ENCODE peak calls at places on chromosomes 2 and 18, in six cellular contexts. One of them, this sample, is unnamed.

GRCh38 chr2:137947714-137948336 is 16.4 kb upstream of the HNMT start:
- DNase-seq in kidney epithelial cell: no peak
- DNase-seq in HCT116: peak; percentile 59
- DNase-seq in stomach: peak; percentile 78
- DNase-seq in CD8-positive, alpha-beta T cell: no peak
- DNase-seq in left lung: no peak
- DNase-seq in this sample: no peak

GRCh38 chr2:238113611-238114010 is 13.5 kb downstream of the ESPNL start:
- DNase-seq in kidney epithelial cell: no peak
- DNase-seq in HCT116: no peak
- DNase-seq in stomach: no peak
- DNase-seq in CD8-positive, alpha-beta T cell: no peak
- DNase-seq in left lung: peak; percentile 58
- DNase-seq in this sample: no peak

GRCh38 chr2:181673178-181673577 is 7.1 kb downstream of the NEUROD1 start:
- DNase-seq in kidney epithelial cell: no peak
- DNase-seq in HCT116: no peak
- DNase-seq in stomach: no peak
- DNase-seq in CD8-positive, alpha-beta T cell: no peak
- DNase-seq in left lung: no peak
- DNase-seq in this sample: no peak

GRCh38 chr2:219104107-219105050 is 43.7 kb upstream of the IHH start:
- DNase-seq in kidney epithelial cell: no peak
- DNase-seq in HCT116: peak; percentile 33
- DNase-seq in stomach: no peak
- DNase-seq in CD8-positive, alpha-beta T cell: no peak
- DNase-seq in left lung: no peak
- DNase-seq in this sample: peak; percentile 40

GRCh38 chr2:174331731-174332606 is 2.8 kb upstream of the SP9 start:
- DNase-seq in kidney epithelial cell: no peak
- DNase-seq in HCT116: no peak
- DNase-seq in stomach: no peak
- DNase-seq in CD8-positive, alpha-beta T cell: no peak
- DNase-seq in left lung: no peak
- DNase-seq in this sample: no peak

GRCh38 chr2:66506265-66506664 is 71.3 kb downstream of the MEIS1 start:
- DNase-seq in kidney epithelial cell: no peak
- DNase-seq in HCT116: no peak
- DNase-seq in stomach: no peak
- DNase-seq in CD8-positive, alpha-beta T cell: no peak
- DNase-seq in left lung: no peak
- DNase-seq in this sample: no peak

GRCh38 chr18:22505136-22505535 is 87.4 kb upstream of the CTAGE1 start:
- DNase-seq in kidney epithelial cell: no peak
- DNase-seq in HCT116: no peak
- DNase-seq in stomach: no peak
- DNase-seq in CD8-positive, alpha-beta T cell: no peak
- DNase-seq in left lung: no peak
- DNase-seq in this sample: peak; percentile 58

GRCh38 chr2:6741229-6741628 is 124.5 kb downstream of the CMPK2 start:
- DNase-seq in kidney epithelial cell: no peak
- DNase-seq in HCT116: no peak
- DNase-seq in stomach: no peak
- DNase-seq in CD8-positive, alpha-beta T cell: no peak
- DNase-seq in left lung: no peak
- DNase-seq in this sample: no peak

GRCh38 chr2:25514043-25514627 is 159.2 kb downstream of the DTNB start:
- DNase-seq in kidney epithelial cell: no peak
- DNase-seq in HCT116: no peak
- DNase-seq in stomach: no peak
- DNase-seq in CD8-positive, alpha-beta T cell: no peak
- DNase-seq in left lung: no peak
- DNase-seq in this sample: no peak

GRCh38 chr2:37365669-37366068 is 21.2 kb downstream of the QPCT start:
- DNase-seq in kidney epithelial cell: no peak
- DNase-seq in HCT116: no peak
- DNase-seq in stomach: no peak
- DNase-seq in CD8-positive, alpha-beta T cell: no peak
- DNase-seq in left lung: no peak
- DNase-seq in this sample: no peak

GRCh38 chr2:149084924-149085795 is 46.7 kb downstream of the LYPD6B start:
- DNase-seq in kidney epithelial cell: no peak
- DNase-seq in HCT116: no peak
- DNase-seq in stomach: no peak
- DNase-seq in CD8-positive, alpha-beta T cell: no peak
- DNase-seq in left lung: no peak
- DNase-seq in this sample: no peak

GRCh38 chr18:13725566-13726227 is 661 bp downstream of the FAM210A start:
- DNase-seq in kidney epithelial cell: no peak
- DNase-seq in HCT116: no peak
- DNase-seq in stomach: no peak
- DNase-seq in CD8-positive, alpha-beta T cell: peak; percentile 49
- DNase-seq in left lung: no peak
- DNase-seq in this sample: no peak

GRCh38 chr2:28206786-28207185 is 185.9 kb upstream of the FOSL2 start:
- DNase-seq in kidney epithelial cell: no peak
- DNase-seq in HCT116: no peak
- DNase-seq in stomach: no peak
- DNase-seq in CD8-positive, alpha-beta T cell: no peak
- DNase-seq in left lung: no peak
- DNase-seq in this sample: no peak

GRCh38 chr2:157746234-157746950 is 117.7 kb upstream of the ACVR1C start:
- DNase-seq in kidney epithelial cell: peak; percentile 42
- DNase-seq in HCT116: no peak
- DNase-seq in stomach: no peak
- DNase-seq in CD8-positive, alpha-beta T cell: no peak
- DNase-seq in left lung: no peak
- DNase-seq in this sample: no peak

GRCh38 chr2:127733816-127734537 is 32.7 kb downstream of the SFT2D3 start:
- DNase-seq in kidney epithelial cell: no peak
- DNase-seq in HCT116: no peak
- DNase-seq in stomach: no peak
- DNase-seq in CD8-positive, alpha-beta T cell: no peak
- DNase-seq in left lung: no peak
- DNase-seq in this sample: peak; percentile 23

GRCh38 chr2:18991177-18992168 is 366.9 kb downstream of the OSR1 start:
- DNase-seq in kidney epithelial cell: no peak
- DNase-seq in HCT116: no peak
- DNase-seq in stomach: peak; percentile 84
- DNase-seq in CD8-positive, alpha-beta T cell: no peak
- DNase-seq in left lung: peak; percentile 37
- DNase-seq in this sample: peak; percentile 66

GRCh38 chr2:233846387-233847247 is 7.7 kb downstream of the HJURP start:
- DNase-seq in kidney epithelial cell: no peak
- DNase-seq in HCT116: no peak
- DNase-seq in stomach: peak; percentile 24
- DNase-seq in CD8-positive, alpha-beta T cell: no peak
- DNase-seq in left lung: no peak
- DNase-seq in this sample: no peak
- H3K36me3 ChIP-seq in kidney epithelial cell: peaks cover 3% of the 10 kb centered on the region
- H3K36me3 ChIP-seq in HCT116: peaks cover 96% of the 10 kb centered on the region
- H3K36me3 ChIP-seq in stomach: no peaks in the 10 kb centered on the region
- H3K36me3 ChIP-seq in CD8-positive, alpha-beta T cell: no peaks in the 10 kb centered on the region
- H3K36me3 ChIP-seq in left lung: no peaks in the 10 kb centered on the region
- H3K36me3 ChIP-seq in this sample: peaks cover 2% of the 10 kb centered on the region

GRCh38 chr2:73295751-73296400 is 2.5 kb upstream of the EGR4 start:
- DNase-seq in kidney epithelial cell: no peak
- DNase-seq in HCT116: no peak
- DNase-seq in stomach: no peak
- DNase-seq in CD8-positive, alpha-beta T cell: no peak
- DNase-seq in left lung: no peak
- DNase-seq in this sample: no peak
- H3K27me3 ChIP-seq in kidney epithelial cell: peaks cover 54% of the 10 kb centered on the region
- H3K27me3 ChIP-seq in HCT116: peaks cover 17% of the 10 kb centered on the region
- H3K27me3 ChIP-seq in stomach: peaks cover 58% of the 10 kb centered on the region
- H3K27me3 ChIP-seq in CD8-positive, alpha-beta T cell: peaks cover 34% of the 10 kb centered on the region
- H3K27me3 ChIP-seq in left lung: peaks cover 81% of the 10 kb centered on the region
- H3K27me3 ChIP-seq in this sample: peaks cover 44% of the 10 kb centered on the region

GRCh38 chr2:120959426-120959825 is 223.8 kb downstream of the GLI2 start:
- DNase-seq in kidney epithelial cell: no peak
- DNase-seq in HCT116: no peak
- DNase-seq in stomach: no peak
- DNase-seq in CD8-positive, alpha-beta T cell: no peak
- DNase-seq in left lung: peak; percentile 71
- DNase-seq in this sample: no peak

GRCh38 chr2:120960994-120961393 is 225.3 kb downstream of the GLI2 start:
- DNase-seq in kidney epithelial cell: no peak
- DNase-seq in HCT116: no peak
- DNase-seq in stomach: no peak
- DNase-seq in CD8-positive, alpha-beta T cell: no peak
- DNase-seq in left lung: no peak
- DNase-seq in this sample: no peak

GRCh38 chr2:120963997-120964396 is 228.3 kb downstream of the GLI2 start:
- DNase-seq in kidney epithelial cell: no peak
- DNase-seq in HCT116: no peak
- DNase-seq in stomach: no peak
- DNase-seq in CD8-positive, alpha-beta T cell: no peak
- DNase-seq in left lung: peak; percentile 13
- DNase-seq in this sample: no peak

GRCh38 chr2:120958623-120959366 is 223.1 kb downstream of the GLI2 start:
- DNase-seq in kidney epithelial cell: no peak
- DNase-seq in HCT116: no peak
- DNase-seq in stomach: no peak
- DNase-seq in CD8-positive, alpha-beta T cell: no peak
- DNase-seq in left lung: peak; percentile 48
- DNase-seq in this sample: no peak

GRCh38 chr2:120961396-120961795 is 225.7 kb downstream of the GLI2 start:
- DNase-seq in kidney epithelial cell: no peak
- DNase-seq in HCT116: no peak
- DNase-seq in stomach: no peak
- DNase-seq in CD8-positive, alpha-beta T cell: no peak
- DNase-seq in left lung: peak; percentile 47
- DNase-seq in this sample: no peak
- H3K36me3 ChIP-seq in kidney epithelial cell: no peaks in the 10 kb centered on the region
- H3K36me3 ChIP-seq in HCT116: no peaks in the 10 kb centered on the region
- H3K36me3 ChIP-seq in stomach: peaks cover 5% of the 10 kb centered on the region
- H3K36me3 ChIP-seq in CD8-positive, alpha-beta T cell: no peaks in the 10 kb centered on the region
- H3K36me3 ChIP-seq in left lung: no peaks in the 10 kb centered on the region
- H3K36me3 ChIP-seq in this sample: peaks cover 25% of the 10 kb centered on the region

GRCh38 chr2:121309801-121310200 is 24.8 kb upstream of the TFCP2L1 start:
- DNase-seq in kidney epithelial cell: no peak
- DNase-seq in HCT116: no peak
- DNase-seq in stomach: peak; percentile 5
- DNase-seq in CD8-positive, alpha-beta T cell: no peak
- DNase-seq in left lung: no peak
- DNase-seq in this sample: no peak
- H3K27me3 ChIP-seq in kidney epithelial cell: peaks cover 4% of the 10 kb centered on the region
- H3K27me3 ChIP-seq in HCT116: no peaks in the 10 kb centered on the region
- H3K27me3 ChIP-seq in stomach: no peaks in the 10 kb centered on the region
- H3K27me3 ChIP-seq in CD8-positive, alpha-beta T cell: peaks cover 4% of the 10 kb centered on the region
- H3K27me3 ChIP-seq in left lung: peaks cover 11% of the 10 kb centered on the region
- H3K27me3 ChIP-seq in this sample: peaks cover 3% of the 10 kb centered on the region

GRCh38 chr2:11610624-11611242 is 59.3 kb downstream of the NTSR2 start:
- DNase-seq in kidney epithelial cell: no peak
- DNase-seq in HCT116: no peak
- DNase-seq in stomach: no peak
- DNase-seq in CD8-positive, alpha-beta T cell: no peak
- DNase-seq in left lung: peak; percentile 72
- DNase-seq in this sample: no peak

GRCh38 chr2:11615209-11615608 is 54.8 kb downstream of the NTSR2 start:
- DNase-seq in kidney epithelial cell: no peak
- DNase-seq in HCT116: no peak
- DNase-seq in stomach: no peak
- DNase-seq in CD8-positive, alpha-beta T cell: no peak
- DNase-seq in left lung: no peak
- DNase-seq in this sample: no peak

GRCh38 chr2:11612553-11613215 is 57.3 kb downstream of the NTSR2 start:
- DNase-seq in kidney epithelial cell: no peak
- DNase-seq in HCT116: no peak
- DNase-seq in stomach: no peak
- DNase-seq in CD8-positive, alpha-beta T cell: no peak
- DNase-seq in left lung: no peak
- DNase-seq in this sample: no peak

GRCh38 chr2:11611251-11611650 is 58.7 kb downstream of the NTSR2 start:
- DNase-seq in kidney epithelial cell: no peak
- DNase-seq in HCT116: no peak
- DNase-seq in stomach: no peak
- DNase-seq in CD8-positive, alpha-beta T cell: no peak
- DNase-seq in left lung: no peak
- DNase-seq in this sample: no peak

GRCh38 chr2:11613297-11613696 is 56.7 kb downstream of the NTSR2 start:
- DNase-seq in kidney epithelial cell: no peak
- DNase-seq in HCT116: no peak
- DNase-seq in stomach: no peak
- DNase-seq in CD8-positive, alpha-beta T cell: no peak
- DNase-seq in left lung: no peak
- DNase-seq in this sample: no peak
- H3K36me3 ChIP-seq in kidney epithelial cell: no peaks in the 10 kb centered on the region
- H3K36me3 ChIP-seq in HCT116: no peaks in the 10 kb centered on the region
- H3K36me3 ChIP-seq in stomach: peaks cover 22% of the 10 kb centered on the region
- H3K36me3 ChIP-seq in CD8-positive, alpha-beta T cell: no peaks in the 10 kb centered on the region
- H3K36me3 ChIP-seq in left lung: no peaks in the 10 kb centered on the region
- H3K36me3 ChIP-seq in this sample: no peaks in the 10 kb centered on the region